ENCODE peak calls at places on chromosomes 16 and 17, in eight cellular contexts. U is mammary epithelial cell, L is Peyer's patch, I is body of pancreas, E is suprapubic skin, C is A549, Y is spleen, V is ascending aorta. R is an unnamed sample.
A peak's percentile ranks its signal among the peaks of the same experiment; 100 is the strongest.

GRCh38 chr16:75319513-75320401 is 68.3 kb upstream of the BCAR1 start:
- DNase-seq in U (peak; percentile 73), L (no peak), I (no peak), E (no peak), C (no peak), Y (no peak), V (no peak), R (no peak)

GRCh38 chr17:1087381-1088241 is 90.7 kb downstream of the TIMM22 start:
- DNase-seq in U (peak; percentile 77), L (peak; percentile 78), I (peak; percentile 97), E (no peak), C (peak; percentile 84), Y (no peak), V (peak; percentile 90), R (peak; percentile 85)

GRCh38 chr16:67304006-67304405 is 22.5 kb downstream of the KCTD19 start:
- DNase-seq in U (peak; percentile 11), L (no peak), I (no peak), E (no peak), C (no peak), Y (peak; percentile 12), V (no peak), R (no peak)

GRCh38 chr17:38451030-38451839 is 23.0 kb downstream of the ARHGAP23 start:
- DNase-seq in U (no peak), L (no peak), I (no peak), E (no peak), C (peak; percentile 76), Y (no peak), V (no peak), R (no peak)

GRCh38 chr17:7043544-7044268 is at the start of gene SLC16A11:
- DNase-seq in U (no peak), L (peak; percentile 83), I (peak; percentile 61), E (peak; percentile 81), C (no peak), Y (peak; percentile 88), V (no peak), R (no peak)

GRCh38 chr16:68417711-68418301 is 30.5 kb downstream of the SMPD3 start:
- DNase-seq in U (peak; percentile 66), L (peak; percentile 91), I (peak; percentile 85), E (no peak), C (no peak), Y (peak; percentile 89), V (no peak), R (no peak)

GRCh38 chr17:7748098-7748775 is 30.7 kb downstream of the DNAH2 start:
- DNase-seq in U (no peak), L (no peak), I (no peak), E (no peak), C (no peak), Y (no peak), V (peak; percentile 16), R (no peak)

GRCh38 chr16:2821483-2822157 is 4.6 kb downstream of the PRSS21 start:
- DNase-seq in U (no peak), L (peak; percentile 14), I (no peak), E (peak; percentile 57), C (no peak), Y (no peak), V (no peak), R (no peak)

GRCh38 chr17:28533091-28533670 is 19.2 kb downstream of the UNC119 start:
- DNase-seq in U (peak; percentile 50), L (peak; percentile 56), I (no peak), E (no peak), C (no peak), Y (no peak), V (no peak), R (no peak)

GRCh38 chr16:1877804-1878203 is 5.8 kb upstream of the MEIOB start:
- DNase-seq in U (no peak), L (peak; percentile 53), I (no peak), E (no peak), C (no peak), Y (peak; percentile 44), V (no peak), R (no peak)

GRCh38 chr16:57186630-57187507 is 740 bp downstream of the RSPRY1 start:
- DNase-seq in U (peak; percentile 32), L (peak; percentile 60), I (peak; percentile 35), E (no peak), C (peak; percentile 22), Y (peak; percentile 79), V (no peak), R (peak; percentile 75)

GRCh38 chr17:48457080-48457836 is 27.2 kb upstream of the SKAP1 start:
- DNase-seq in U (peak; percentile 42), L (peak; percentile 82), I (peak; percentile 63), E (peak; percentile 80), C (peak; percentile 75), Y (peak; percentile 91), V (peak; percentile 76), R (peak; percentile 76)

GRCh38 chr16:6573577-6573976 is 759.1 kb upstream of the RBFOX1 start:
- DNase-seq in U (no peak), L (peak; percentile 64), I (peak; percentile 2), E (no peak), C (no peak), Y (no peak), V (no peak), R (no peak)

GRCh38 chr17:18955009-18955408 is 3.0 kb downstream of the SLC5A10 start:
- DNase-seq in U (no peak), L (no peak), I (no peak), E (no peak), C (no peak), Y (peak; percentile 6), V (no peak), R (no peak)

GRCh38 chr17:56536766-56537165 is 56.7 kb upstream of the NOG start:
- DNase-seq in U (no peak), L (no peak), I (no peak), E (no peak), C (no peak), Y (no peak), V (no peak), R (no peak)

GRCh38 chr16:52649870-52650269 is 102.9 kb upstream of the TOX3 start:
- DNase-seq in U (no peak), L (no peak), I (no peak), E (no peak), C (no peak), Y (no peak), V (no peak), R (no peak)

GRCh38 chr16:74186589-74186988 is 110.0 kb upstream of the PSMD7 start:
- DNase-seq in U (no peak), L (no peak), I (no peak), E (no peak), C (no peak), Y (no peak), V (no peak), R (no peak)

GRCh38 chr16:50640391-50640790 is 40.7 kb downstream of the SNX20 start:
- DNase-seq in U (peak; percentile 2), L (no peak), I (no peak), E (no peak), C (no peak), Y (no peak), V (no peak), R (no peak)

GRCh38 chr17:4539025-4539424 is 16.2 kb downstream of the MYBBP1A start:
- DNase-seq in U (no peak), L (no peak), I (no peak), E (no peak), C (no peak), Y (no peak), V (no peak), R (no peak)

GRCh38 chr17:40110026-40110425 is 9.6 kb upstream of the NR1D1 start:
- DNase-seq in U (no peak), L (peak; percentile 44), I (no peak), E (no peak), C (no peak), Y (no peak), V (no peak), R (peak; percentile 64)

GRCh38 chr17:40107266-40107980 is 7.0 kb upstream of the NR1D1 start:
- DNase-seq in U (no peak), L (no peak), I (peak; percentile 50), E (no peak), C (no peak), Y (peak; percentile 61), V (no peak), R (peak; percentile 77)

GRCh38 chr17:40110457-40110856 is 10.1 kb upstream of the NR1D1 start:
- DNase-seq in U (no peak), L (peak; percentile 45), I (peak; percentile 35), E (no peak), C (no peak), Y (no peak), V (no peak), R (peak; percentile 73)

GRCh38 chr17:40111221-40112128 is 10.3 kb upstream of the MSL1 start:
- DNase-seq in U (peak; percentile 77), L (peak; percentile 93), I (peak; percentile 98), E (peak; percentile 94), C (peak; percentile 91), Y (peak; percentile 90), V (peak; percentile 96), R (peak; percentile 97)

DNA sequence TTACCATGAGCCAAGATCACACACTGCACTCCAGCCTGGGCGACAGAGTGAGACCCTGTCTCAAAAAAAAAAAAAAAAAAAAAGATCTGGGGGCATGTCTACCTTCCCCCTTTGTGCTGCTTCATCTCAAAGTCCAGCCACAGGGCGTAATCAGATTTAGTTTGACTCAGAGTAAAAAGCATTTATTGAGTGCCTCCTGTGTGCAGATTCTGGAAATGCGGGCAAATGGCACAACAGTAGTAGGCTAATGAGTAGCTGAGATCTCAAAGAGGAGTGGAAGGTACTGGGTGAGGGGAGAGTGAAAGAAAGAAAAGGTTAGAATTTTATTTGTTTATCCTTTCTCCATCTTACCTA is 9.1 kb upstream of the NR1D1 start:
- DNase-seq in U (no peak), L (peak; percentile 51), I (peak; percentile 13), E (no peak), C (no peak), Y (no peak), V (no peak), R (no peak)
- TF ChIP-seq CTCF in U (peak; percentile 26), L (peak; percentile 34), I (no peak), E (no peak), C (peak; percentile 16), Y (no peak), V (no peak), R (no peak)

GRCh38 chr17:80696456-80696855 is 151.8 kb downstream of the RPTOR start:
- DNase-seq in U (no peak), L (no peak), I (no peak), E (no peak), C (no peak), Y (no peak), V (no peak), R (no peak)
- H3K4me3 ChIP-seq in U (no peak overlapping the region), L (no peak overlapping the region), I (no peak overlapping the region), E (no peak overlapping the region), C (no peak overlapping the region), Y (no peak overlapping the region), V (no peak overlapping the region), R (no peak overlapping the region)

DNA sequence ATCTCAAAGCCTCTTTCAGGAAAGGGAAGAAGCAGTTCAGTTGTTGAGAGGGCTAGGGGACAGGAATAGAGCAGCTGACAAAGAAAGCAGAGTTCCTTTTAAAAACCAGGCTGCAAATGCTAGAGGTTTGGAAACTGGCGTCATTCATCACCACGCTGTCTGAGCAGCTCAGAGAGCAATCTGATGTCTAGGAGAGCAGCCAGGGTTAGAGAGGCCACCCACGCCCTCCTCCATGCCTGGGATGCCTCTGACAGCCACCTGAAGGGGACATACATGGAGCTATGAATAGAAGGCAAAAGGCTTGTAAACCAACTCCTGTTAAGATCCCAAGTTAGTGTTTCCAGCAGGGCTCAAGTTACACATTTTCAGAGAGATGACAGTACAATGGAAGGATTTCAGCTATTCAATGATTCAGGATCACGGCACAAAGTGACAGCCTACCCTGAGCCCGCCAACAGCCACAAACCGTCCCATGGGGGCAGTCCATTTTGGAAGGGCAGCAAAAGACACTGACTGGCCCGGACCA is 12.4 kb downstream of the RAB5C start:
- DNase-seq in U (no peak), L (no peak), I (no peak), E (no peak), C (no peak), Y (no peak), V (no peak), R (no peak)
- H3K27ac ChIP-seq in U (no peak overlapping the region), L (no peak overlapping the region), I (peak overlapping the region; percentile 31), E (no peak overlapping the region), C (no peak overlapping the region), Y (no peak overlapping the region), V (peak overlapping the region; percentile 56), R (peak overlapping the region; percentile 61)

GRCh38 chr17:5705081-5705875 is 121.0 kb upstream of the NLRP1 start:
- DNase-seq in U (no peak), L (peak; percentile 30), I (no peak), E (peak; percentile 67), C (no peak), Y (no peak), V (no peak), R (peak; percentile 38)
- TF ChIP-seq CTCF in U (peak; percentile 27), L (peak; percentile 3), I (no peak), E (no peak), C (peak; percentile 19), Y (no peak), V (no peak), R (no peak)